ENCODE peak calls at places on chromosomes 2 and 18, in four cellular contexts. P is adrenal gland, U is breast epithelium, W is neural progenitor cell. D is an unnamed sample. For H3K9me3, the result is how much of the 10 kb centered on the place peaks cover.

GRCh38 chr2:100831158-100831715 is 11.3 kb downstream of the NPAS2 start:
- DNase-seq in P (no peak), U (no peak), W (no peak), D (no peak)

GRCh38 chr2:106789185-106789584 is 96.8 kb downstream of the ST6GAL2 start:
- DNase-seq in P (no peak), U (no peak), W (no peak), D (no peak)

GRCh38 chr2:81767173-81767720 is 1462.7 kb upstream of the LRRTM1 start:
- DNase-seq in P (no peak), U (no peak), W (no peak), D (no peak)

GRCh38 chr2:205451901-205452300 is 230.4 kb upstream of the NRP2 start:
- DNase-seq in P (no peak), U (no peak), W (no peak), D (no peak)

GRCh38 chr2:60735496-60736250 is 20.4 kb upstream of the PAPOLG start:
- DNase-seq in P (no peak), U (no peak), W (peak), D (no peak)

GRCh38 chr2:72969706-72970105 is 52.4 kb downstream of the EMX1 start:
- DNase-seq in P (no peak), U (no peak), W (no peak), D (no peak)

GRCh38 chr2:177543007-177543760 is 150.6 kb downstream of the AGPS start:
- DNase-seq in P (no peak), U (peak), W (no peak), D (no peak)

GRCh38 chr2:23645181-23645808 is 260.3 kb downstream of the KLHL29 start:
- DNase-seq in P (no peak), U (no peak), W (no peak), D (no peak)

GRCh38 chr18:49588971-49589370 is 27.1 kb downstream of the LIPG start:
- DNase-seq in P (no peak), U (no peak), W (no peak), D (no peak)

GRCh38 chr2:186733414-186733813 is 39.6 kb downstream of the FAM171B start:
- DNase-seq in P (no peak), U (no peak), W (no peak), D (no peak)
- H3K9me3 ChIP-seq in P (under half), U (under half), W (under half), D (under half)

GRCh38 chr2:231387904-231388724 is 7.4 kb upstream of the B3GNT7 start:
- DNase-seq in P (peak), U (peak), W (no peak), D (no peak)
- H3K27ac ChIP-seq in P (peak), U (peak), W (no peak), D (no peak)

DNA sequence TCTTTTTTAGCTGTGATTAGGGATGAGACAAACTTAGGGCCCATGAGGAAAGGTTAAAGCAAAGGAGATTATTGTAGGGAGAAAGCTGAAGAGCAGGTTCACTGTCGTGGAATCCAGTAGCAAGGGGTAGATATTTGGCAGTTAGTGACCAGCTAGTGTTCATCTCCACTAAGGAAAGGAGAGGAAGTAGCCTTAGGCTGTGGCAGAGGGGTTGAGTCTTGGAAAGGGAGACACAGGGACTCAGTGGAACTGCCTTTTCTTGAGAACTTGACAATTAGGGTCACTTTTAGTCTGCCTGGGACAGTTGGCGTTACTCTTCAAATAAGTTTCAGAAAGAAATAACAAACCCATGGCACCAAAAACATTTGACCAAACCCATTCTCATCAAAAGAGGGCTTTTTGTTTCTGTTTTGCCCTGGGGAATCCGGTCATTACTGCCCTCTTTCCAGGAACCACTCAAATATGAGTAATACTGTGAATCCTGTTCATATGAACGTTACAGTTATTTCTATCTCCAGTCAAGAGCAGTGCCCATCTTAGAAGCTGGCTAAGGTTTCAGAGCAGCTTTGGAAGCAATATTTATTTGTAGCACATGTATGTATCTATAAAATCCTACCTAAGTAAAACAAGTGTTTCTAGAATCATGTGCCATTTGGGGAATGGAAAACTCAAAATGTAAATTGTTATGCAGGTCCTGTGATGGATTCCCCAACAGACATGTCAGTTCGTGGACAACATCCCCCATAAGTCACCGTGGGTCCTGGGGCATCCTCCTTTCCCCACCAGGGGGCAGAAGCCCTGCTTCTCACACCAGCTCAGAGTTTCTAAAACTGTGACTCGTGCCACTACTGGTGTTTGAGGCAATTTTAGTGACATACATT is 77.3 kb upstream of the PHLPP1 start:
- DNase-seq in P (peak), U (no peak), W (peak), D (peak)
- TF ChIP-seq CTCF in P (peak), U (no peak), W (peak), D (peak)

DNA sequence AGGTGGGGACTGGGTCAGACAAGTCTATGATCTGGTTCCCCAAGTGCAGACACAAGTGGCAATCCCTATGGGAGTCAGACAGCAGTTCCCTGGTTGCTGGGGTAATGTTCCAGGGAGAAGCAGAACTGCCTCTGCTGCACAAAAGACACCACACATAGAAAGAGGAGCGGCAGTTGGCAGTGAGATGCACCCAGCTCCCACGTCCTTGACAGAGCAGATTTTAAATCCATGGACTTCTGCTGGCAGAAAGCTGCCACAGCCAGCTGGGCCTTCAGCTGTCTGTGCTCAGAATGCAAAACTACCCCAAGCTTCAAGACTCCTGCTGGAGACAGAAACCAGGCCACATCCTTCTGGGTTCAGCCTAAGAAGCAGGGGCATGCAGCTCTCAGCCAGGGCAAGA is 147.2 kb downstream of the ETAA1 start:
- DNase-seq in P (no peak), U (no peak), W (no peak), D (no peak)
- H3K9me3 ChIP-seq in P (under half), U (under half), W (under half), D (under half)

DNA sequence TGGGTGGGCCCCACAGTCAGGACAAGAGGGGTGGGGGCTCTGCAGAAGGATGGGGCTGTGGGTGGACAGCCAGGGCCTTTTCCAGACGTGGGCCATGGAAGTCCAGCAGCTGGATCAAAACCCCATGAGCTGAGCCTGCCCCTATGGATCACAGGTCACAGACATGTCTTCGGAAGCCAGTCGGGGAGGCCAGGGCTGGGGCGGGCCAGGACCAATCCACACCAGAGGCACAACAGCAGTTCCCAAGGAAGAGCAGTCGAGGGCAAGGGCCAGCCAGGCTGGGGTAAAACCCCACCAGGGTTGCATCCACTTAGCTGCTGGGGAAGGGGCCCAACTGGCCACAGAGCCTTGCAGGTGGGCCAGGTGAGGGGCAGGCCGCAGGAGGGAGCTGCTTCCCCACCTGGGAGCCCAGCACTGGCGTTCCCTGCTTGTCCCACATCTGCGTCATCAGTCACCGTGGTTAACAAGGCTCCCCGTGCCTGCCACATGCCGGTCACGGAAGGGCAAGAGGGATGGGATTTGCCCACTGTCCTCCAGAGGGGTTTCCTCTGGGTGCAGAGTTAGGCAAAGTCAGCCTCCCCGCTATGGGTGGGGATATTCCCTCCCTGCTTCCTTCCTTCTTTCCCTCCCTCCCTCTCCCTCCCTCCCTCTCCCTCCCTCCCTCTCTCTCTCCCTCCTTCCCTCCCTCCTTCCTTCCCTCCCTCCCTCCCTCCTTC is 46.4 kb upstream of the ODC1 start:
- DNase-seq in P (no peak), U (no peak), W (no peak), D (no peak)
- H3K27ac ChIP-seq in P (no peak), U (no peak), W (no peak), D (no peak)

GRCh38 chr2:11642972-11643371 is 27.0 kb downstream of the NTSR2 start:
- DNase-seq in P (no peak), U (no peak), W (no peak), D (no peak)
- TF ChIP-seq CTCF in P (no peak), U (no peak), W (no peak), D (peak)